ENCODE peak calls at places on chromosomes 3 and 15, in seven cellular contexts. One of them, this sample, is unnamed.

GRCh38 chr3:42174679-42175660 is 83.8 kb downstream of the TRAK1 start:
- DNase-seq in activated CD8-positive, alpha-beta memory T cell treated with anti-CD3 and anti-CD28 coated beads, Interleukin-2, amount 50 U/mL, for 48 hours: no peak
- DNase-seq in HS-5: no peak
- DNase-seq in CD8-positive, alpha-beta T cell: no peak
- DNase-seq in activated T-cell treated with anti-CD3 and anti-CD28 coated beads, Interleukin-2, amount 50 U/mL, for 48 hours: no peak
- DNase-seq in tibial artery: no peak
- DNase-seq in ovary: no peak
- DNase-seq in this sample: no peak

GRCh38 chr15:57554063-57554820 is 37.5 kb upstream of the MYZAP start:
- DNase-seq in activated CD8-positive, alpha-beta memory T cell treated with anti-CD3 and anti-CD28 coated beads, Interleukin-2, amount 50 U/mL, for 48 hours: no peak
- DNase-seq in HS-5: no peak
- DNase-seq in CD8-positive, alpha-beta T cell: no peak
- DNase-seq in activated T-cell treated with anti-CD3 and anti-CD28 coated beads, Interleukin-2, amount 50 U/mL, for 48 hours: no peak
- DNase-seq in tibial artery: no peak
- DNase-seq in ovary: no peak
- DNase-seq in this sample: no peak

GRCh38 chr3:197558000-197558399 is 2.2 kb upstream of the BDH1 start:
- DNase-seq in activated CD8-positive, alpha-beta memory T cell treated with anti-CD3 and anti-CD28 coated beads, Interleukin-2, amount 50 U/mL, for 48 hours: no peak
- DNase-seq in HS-5: no peak
- DNase-seq in CD8-positive, alpha-beta T cell: no peak
- DNase-seq in activated T-cell treated with anti-CD3 and anti-CD28 coated beads, Interleukin-2, amount 50 U/mL, for 48 hours: no peak
- DNase-seq in tibial artery: no peak
- DNase-seq in ovary: no peak
- DNase-seq in this sample: no peak

GRCh38 chr3:23217872-23218554 is 14.9 kb downstream of the UBE2E2 start:
- DNase-seq in activated CD8-positive, alpha-beta memory T cell treated with anti-CD3 and anti-CD28 coated beads, Interleukin-2, amount 50 U/mL, for 48 hours: no peak
- DNase-seq in HS-5: no peak
- DNase-seq in CD8-positive, alpha-beta T cell: no peak
- DNase-seq in activated T-cell treated with anti-CD3 and anti-CD28 coated beads, Interleukin-2, amount 50 U/mL, for 48 hours: no peak
- DNase-seq in tibial artery: no peak
- DNase-seq in ovary: no peak
- DNase-seq in this sample: no peak

GRCh38 chr3:11553436-11554235 is 90.1 kb downstream of the VGLL4 start:
- DNase-seq in activated CD8-positive, alpha-beta memory T cell treated with anti-CD3 and anti-CD28 coated beads, Interleukin-2, amount 50 U/mL, for 48 hours: no peak
- DNase-seq in HS-5: no peak
- DNase-seq in CD8-positive, alpha-beta T cell: no peak
- DNase-seq in activated T-cell treated with anti-CD3 and anti-CD28 coated beads, Interleukin-2, amount 50 U/mL, for 48 hours: no peak
- DNase-seq in tibial artery: peak
- DNase-seq in ovary: peak
- DNase-seq in this sample: no peak

GRCh38 chr3:48411606-48412374 is 18.1 kb downstream of the PLXNB1 start:
- DNase-seq in activated CD8-positive, alpha-beta memory T cell treated with anti-CD3 and anti-CD28 coated beads, Interleukin-2, amount 50 U/mL, for 48 hours: no peak
- DNase-seq in HS-5: no peak
- DNase-seq in CD8-positive, alpha-beta T cell: no peak
- DNase-seq in activated T-cell treated with anti-CD3 and anti-CD28 coated beads, Interleukin-2, amount 50 U/mL, for 48 hours: no peak
- DNase-seq in tibial artery: peak
- DNase-seq in ovary: peak
- DNase-seq in this sample: no peak

GRCh38 chr3:27176256-27176655 is 192.9 kb downstream of the NEK10 start:
- DNase-seq in activated CD8-positive, alpha-beta memory T cell treated with anti-CD3 and anti-CD28 coated beads, Interleukin-2, amount 50 U/mL, for 48 hours: no peak
- DNase-seq in HS-5: no peak
- DNase-seq in CD8-positive, alpha-beta T cell: no peak
- DNase-seq in activated T-cell treated with anti-CD3 and anti-CD28 coated beads, Interleukin-2, amount 50 U/mL, for 48 hours: no peak
- DNase-seq in tibial artery: no peak
- DNase-seq in ovary: no peak
- DNase-seq in this sample: no peak

GRCh38 chr3:40191850-40192448 is 117.6 kb upstream of the EIF1B start:
- DNase-seq in activated CD8-positive, alpha-beta memory T cell treated with anti-CD3 and anti-CD28 coated beads, Interleukin-2, amount 50 U/mL, for 48 hours: peak
- DNase-seq in HS-5: peak
- DNase-seq in CD8-positive, alpha-beta T cell: peak
- DNase-seq in activated T-cell treated with anti-CD3 and anti-CD28 coated beads, Interleukin-2, amount 50 U/mL, for 48 hours: peak
- DNase-seq in tibial artery: peak
- DNase-seq in ovary: peak
- DNase-seq in this sample: no peak

GRCh38 chr15:45199136-45199810 is 11.5 kb upstream of the SHF start:
- DNase-seq in activated CD8-positive, alpha-beta memory T cell treated with anti-CD3 and anti-CD28 coated beads, Interleukin-2, amount 50 U/mL, for 48 hours: peak
- DNase-seq in HS-5: no peak
- DNase-seq in CD8-positive, alpha-beta T cell: no peak
- DNase-seq in activated T-cell treated with anti-CD3 and anti-CD28 coated beads, Interleukin-2, amount 50 U/mL, for 48 hours: peak
- DNase-seq in tibial artery: peak
- DNase-seq in ovary: no peak
- DNase-seq in this sample: no peak

GRCh38 chr3:30140356-30140755 is 466.0 kb upstream of the TGFBR2 start:
- DNase-seq in activated CD8-positive, alpha-beta memory T cell treated with anti-CD3 and anti-CD28 coated beads, Interleukin-2, amount 50 U/mL, for 48 hours: no peak
- DNase-seq in HS-5: no peak
- DNase-seq in CD8-positive, alpha-beta T cell: no peak
- DNase-seq in activated T-cell treated with anti-CD3 and anti-CD28 coated beads, Interleukin-2, amount 50 U/mL, for 48 hours: no peak
- DNase-seq in tibial artery: no peak
- DNase-seq in ovary: no peak
- DNase-seq in this sample: no peak

GRCh38 chr3:133058243-133058642 is 20.1 kb downstream of the TMEM108 start:
- DNase-seq in activated CD8-positive, alpha-beta memory T cell treated with anti-CD3 and anti-CD28 coated beads, Interleukin-2, amount 50 U/mL, for 48 hours: no peak
- DNase-seq in HS-5: no peak
- DNase-seq in CD8-positive, alpha-beta T cell: no peak
- DNase-seq in activated T-cell treated with anti-CD3 and anti-CD28 coated beads, Interleukin-2, amount 50 U/mL, for 48 hours: no peak
- DNase-seq in tibial artery: no peak
- DNase-seq in ovary: no peak
- DNase-seq in this sample: no peak

GRCh38 chr15:31228980-31229826 is 97.4 kb upstream of the KLF13 start:
- DNase-seq in activated CD8-positive, alpha-beta memory T cell treated with anti-CD3 and anti-CD28 coated beads, Interleukin-2, amount 50 U/mL, for 48 hours: no peak
- DNase-seq in HS-5: no peak
- DNase-seq in CD8-positive, alpha-beta T cell: no peak
- DNase-seq in activated T-cell treated with anti-CD3 and anti-CD28 coated beads, Interleukin-2, amount 50 U/mL, for 48 hours: no peak
- DNase-seq in tibial artery: no peak
- DNase-seq in ovary: no peak
- DNase-seq in this sample: no peak

GRCh38 chr3:116864627-116864927 is 155.0 kb downstream of the TUSC7 start:
- DNase-seq in activated CD8-positive, alpha-beta memory T cell treated with anti-CD3 and anti-CD28 coated beads, Interleukin-2, amount 50 U/mL, for 48 hours: no peak
- DNase-seq in HS-5: no peak
- DNase-seq in CD8-positive, alpha-beta T cell: no peak
- DNase-seq in activated T-cell treated with anti-CD3 and anti-CD28 coated beads, Interleukin-2, amount 50 U/mL, for 48 hours: no peak
- DNase-seq in tibial artery: no peak
- DNase-seq in ovary: no peak
- DNase-seq in this sample: no peak

GRCh38 chr3:64756587-64756986 is 68.8 kb upstream of the ADAMTS9 start:
- DNase-seq in activated CD8-positive, alpha-beta memory T cell treated with anti-CD3 and anti-CD28 coated beads, Interleukin-2, amount 50 U/mL, for 48 hours: no peak
- DNase-seq in HS-5: no peak
- DNase-seq in CD8-positive, alpha-beta T cell: no peak
- DNase-seq in activated T-cell treated with anti-CD3 and anti-CD28 coated beads, Interleukin-2, amount 50 U/mL, for 48 hours: no peak
- DNase-seq in tibial artery: no peak
- DNase-seq in ovary: no peak
- DNase-seq in this sample: no peak

GRCh38 chr3:11820540-11821041 is 26.1 kb downstream of the TAMM41 start:
- DNase-seq in activated CD8-positive, alpha-beta memory T cell treated with anti-CD3 and anti-CD28 coated beads, Interleukin-2, amount 50 U/mL, for 48 hours: no peak
- DNase-seq in HS-5: no peak
- DNase-seq in CD8-positive, alpha-beta T cell: no peak
- DNase-seq in activated T-cell treated with anti-CD3 and anti-CD28 coated beads, Interleukin-2, amount 50 U/mL, for 48 hours: peak
- DNase-seq in tibial artery: no peak
- DNase-seq in ovary: peak
- DNase-seq in this sample: no peak

GRCh38 chr15:69014454-69014853 is at the start of gene NOX5:
- DNase-seq in activated CD8-positive, alpha-beta memory T cell treated with anti-CD3 and anti-CD28 coated beads, Interleukin-2, amount 50 U/mL, for 48 hours: no peak
- DNase-seq in HS-5: peak
- DNase-seq in CD8-positive, alpha-beta T cell: no peak
- DNase-seq in activated T-cell treated with anti-CD3 and anti-CD28 coated beads, Interleukin-2, amount 50 U/mL, for 48 hours: no peak
- DNase-seq in tibial artery: no peak
- DNase-seq in ovary: no peak
- DNase-seq in this sample: peak

GRCh38 chr15:56471440-56472069 is 6.6 kb upstream of the MNS1 start:
- DNase-seq in activated CD8-positive, alpha-beta memory T cell treated with anti-CD3 and anti-CD28 coated beads, Interleukin-2, amount 50 U/mL, for 48 hours: no peak
- DNase-seq in HS-5: no peak
- DNase-seq in CD8-positive, alpha-beta T cell: no peak
- DNase-seq in activated T-cell treated with anti-CD3 and anti-CD28 coated beads, Interleukin-2, amount 50 U/mL, for 48 hours: no peak
- DNase-seq in tibial artery: no peak
- DNase-seq in ovary: no peak
- DNase-seq in this sample: no peak

GRCh38 chr3:50195501-50196252 is 4.3 kb downstream of the GNAT1 start:
- DNase-seq in activated CD8-positive, alpha-beta memory T cell treated with anti-CD3 and anti-CD28 coated beads, Interleukin-2, amount 50 U/mL, for 48 hours: no peak
- DNase-seq in HS-5: no peak
- DNase-seq in CD8-positive, alpha-beta T cell: no peak
- DNase-seq in activated T-cell treated with anti-CD3 and anti-CD28 coated beads, Interleukin-2, amount 50 U/mL, for 48 hours: no peak
- DNase-seq in tibial artery: no peak
- DNase-seq in ovary: no peak
- DNase-seq in this sample: no peak

GRCh38 chr15:68558318-68559305 is 20.2 kb upstream of the CORO2B start:
- DNase-seq in activated CD8-positive, alpha-beta memory T cell treated with anti-CD3 and anti-CD28 coated beads, Interleukin-2, amount 50 U/mL, for 48 hours: peak
- DNase-seq in HS-5: no peak
- DNase-seq in CD8-positive, alpha-beta T cell: no peak
- DNase-seq in activated T-cell treated with anti-CD3 and anti-CD28 coated beads, Interleukin-2, amount 50 U/mL, for 48 hours: peak
- DNase-seq in tibial artery: no peak
- DNase-seq in ovary: no peak
- DNase-seq in this sample: no peak

GRCh38 chr3:58023536-58023935 is 15.3 kb downstream of the FLNB start:
- DNase-seq in activated CD8-positive, alpha-beta memory T cell treated with anti-CD3 and anti-CD28 coated beads, Interleukin-2, amount 50 U/mL, for 48 hours: no peak
- DNase-seq in HS-5: no peak
- DNase-seq in CD8-positive, alpha-beta T cell: no peak
- DNase-seq in activated T-cell treated with anti-CD3 and anti-CD28 coated beads, Interleukin-2, amount 50 U/mL, for 48 hours: no peak
- DNase-seq in tibial artery: no peak
- DNase-seq in ovary: no peak
- DNase-seq in this sample: no peak

GRCh38 chr3:186259612-186260383 is 102.2 kb downstream of the DGKG start:
- DNase-seq in activated CD8-positive, alpha-beta memory T cell treated with anti-CD3 and anti-CD28 coated beads, Interleukin-2, amount 50 U/mL, for 48 hours: peak
- DNase-seq in HS-5: peak
- DNase-seq in CD8-positive, alpha-beta T cell: peak
- DNase-seq in activated T-cell treated with anti-CD3 and anti-CD28 coated beads, Interleukin-2, amount 50 U/mL, for 48 hours: peak
- DNase-seq in tibial artery: peak
- DNase-seq in ovary: peak
- DNase-seq in this sample: no peak

GRCh38 chr3:79019137-79019923 is 748.5 kb downstream of the ROBO1 start:
- DNase-seq in activated CD8-positive, alpha-beta memory T cell treated with anti-CD3 and anti-CD28 coated beads, Interleukin-2, amount 50 U/mL, for 48 hours: peak
- DNase-seq in HS-5: peak
- DNase-seq in CD8-positive, alpha-beta T cell: no peak
- DNase-seq in activated T-cell treated with anti-CD3 and anti-CD28 coated beads, Interleukin-2, amount 50 U/mL, for 48 hours: peak
- DNase-seq in tibial artery: peak
- DNase-seq in ovary: peak
- DNase-seq in this sample: peak

GRCh38 chr3:58837863-58838255 is 171.3 kb upstream of the FAM3D start:
- DNase-seq in activated CD8-positive, alpha-beta memory T cell treated with anti-CD3 and anti-CD28 coated beads, Interleukin-2, amount 50 U/mL, for 48 hours: no peak
- DNase-seq in HS-5: no peak
- DNase-seq in CD8-positive, alpha-beta T cell: no peak
- DNase-seq in activated T-cell treated with anti-CD3 and anti-CD28 coated beads, Interleukin-2, amount 50 U/mL, for 48 hours: no peak
- DNase-seq in tibial artery: no peak
- DNase-seq in ovary: no peak
- DNase-seq in this sample: no peak

GRCh38 chr3:157469571-157470294 is 33.1 kb downstream of the PTX3 start:
- DNase-seq in activated CD8-positive, alpha-beta memory T cell treated with anti-CD3 and anti-CD28 coated beads, Interleukin-2, amount 50 U/mL, for 48 hours: no peak
- DNase-seq in HS-5: no peak
- DNase-seq in CD8-positive, alpha-beta T cell: no peak
- DNase-seq in activated T-cell treated with anti-CD3 and anti-CD28 coated beads, Interleukin-2, amount 50 U/mL, for 48 hours: no peak
- DNase-seq in tibial artery: no peak
- DNase-seq in ovary: no peak
- DNase-seq in this sample: no peak

GRCh38 chr3:49869525-49870126 is at the start of gene CAMKV:
- DNase-seq in activated CD8-positive, alpha-beta memory T cell treated with anti-CD3 and anti-CD28 coated beads, Interleukin-2, amount 50 U/mL, for 48 hours: peak
- DNase-seq in HS-5: no peak
- DNase-seq in CD8-positive, alpha-beta T cell: no peak
- DNase-seq in activated T-cell treated with anti-CD3 and anti-CD28 coated beads, Interleukin-2, amount 50 U/mL, for 48 hours: peak
- DNase-seq in tibial artery: no peak
- DNase-seq in ovary: no peak
- DNase-seq in this sample: no peak

GRCh38 chr3:156449712-156450574 is 105.0 kb downstream of the SSR3 start:
- DNase-seq in activated CD8-positive, alpha-beta memory T cell treated with anti-CD3 and anti-CD28 coated beads, Interleukin-2, amount 50 U/mL, for 48 hours: no peak
- DNase-seq in HS-5: no peak
- DNase-seq in CD8-positive, alpha-beta T cell: no peak
- DNase-seq in activated T-cell treated with anti-CD3 and anti-CD28 coated beads, Interleukin-2, amount 50 U/mL, for 48 hours: no peak
- DNase-seq in tibial artery: no peak
- DNase-seq in ovary: no peak
- DNase-seq in this sample: no peak

GRCh38 chr15:40982855-40983254 is 29.6 kb downstream of the CHAC1 start:
- DNase-seq in activated CD8-positive, alpha-beta memory T cell treated with anti-CD3 and anti-CD28 coated beads, Interleukin-2, amount 50 U/mL, for 48 hours: no peak
- DNase-seq in HS-5: peak
- DNase-seq in CD8-positive, alpha-beta T cell: no peak
- DNase-seq in activated T-cell treated with anti-CD3 and anti-CD28 coated beads, Interleukin-2, amount 50 U/mL, for 48 hours: no peak
- DNase-seq in tibial artery: peak
- DNase-seq in ovary: no peak
- DNase-seq in this sample: peak

GRCh38 chr3:64740232-64740631 is 52.4 kb upstream of the ADAMTS9 start:
- DNase-seq in activated CD8-positive, alpha-beta memory T cell treated with anti-CD3 and anti-CD28 coated beads, Interleukin-2, amount 50 U/mL, for 48 hours: no peak
- DNase-seq in HS-5: no peak
- DNase-seq in CD8-positive, alpha-beta T cell: no peak
- DNase-seq in activated T-cell treated with anti-CD3 and anti-CD28 coated beads, Interleukin-2, amount 50 U/mL, for 48 hours: no peak
- DNase-seq in tibial artery: no peak
- DNase-seq in ovary: no peak
- DNase-seq in this sample: no peak

This sample was measured in BJ.